ENCODE peak calls at places on chromosomes 4 and X, in six cellular contexts. One of them, this sample, is unnamed. For H3K4me1, the result is how much of the 10 kb centered on the place peaks cover.

GRCh38 chrX:79259073-79259689 is 108.0 kb downstream of the ITM2A start:
- DNase-seq in tibial nerve: no peak
- DNase-seq in IMR-90: no peak
- DNase-seq in psoas muscle: no peak
- DNase-seq in cardiac muscle cell: peak
- DNase-seq in body of pancreas: no peak
- DNase-seq in this sample: peak

GRCh38 chr4:133624744-133625143 is 475.6 kb downstream of the PCDH10 start:
- DNase-seq in body of pancreas: no peak
- DNase-seq in cardiac muscle cell: no peak
- DNase-seq in tibial nerve: no peak
- DNase-seq in psoas muscle: no peak
- DNase-seq in IMR-90: no peak
- DNase-seq in this sample: no peak

GRCh38 chr4:140388015-140388414 is 14.6 kb downstream of the SCOC start:
- DNase-seq in body of pancreas: no peak
- DNase-seq in IMR-90: no peak
- DNase-seq in tibial nerve: no peak
- DNase-seq in cardiac muscle cell: no peak
- DNase-seq in psoas muscle: no peak
- DNase-seq in this sample: no peak

GRCh38 chr4:80208606-80209005 is 11.3 kb downstream of the PRDM8 start:
- DNase-seq in psoas muscle: no peak
- DNase-seq in body of pancreas: no peak
- DNase-seq in cardiac muscle cell: no peak
- DNase-seq in IMR-90: peak
- DNase-seq in tibial nerve: no peak
- DNase-seq in this sample: no peak

GRCh38 chrX:40433160-40433559 is 147.6 kb upstream of the ATP6AP2 start:
- DNase-seq in psoas muscle: no peak
- DNase-seq in body of pancreas: no peak
- DNase-seq in IMR-90: no peak
- DNase-seq in cardiac muscle cell: no peak
- DNase-seq in tibial nerve: no peak
- DNase-seq in this sample: no peak

GRCh38 chr4:108080752-108081151 is 88.0 kb downstream of the LEF1 start:
- DNase-seq in psoas muscle: no peak
- DNase-seq in tibial nerve: no peak
- DNase-seq in body of pancreas: no peak
- DNase-seq in IMR-90: no peak
- DNase-seq in cardiac muscle cell: no peak
- DNase-seq in this sample: peak

GRCh38 chrX:102746134-102746584 is 25.6 kb downstream of the GPRASP3 start:
- DNase-seq in IMR-90: no peak
- DNase-seq in psoas muscle: peak
- DNase-seq in tibial nerve: no peak
- DNase-seq in body of pancreas: peak
- DNase-seq in cardiac muscle cell: peak
- DNase-seq in this sample: peak

GRCh38 chrX:50638123-50638522 is 167.5 kb upstream of the DGKK start:
- DNase-seq in IMR-90: no peak
- DNase-seq in body of pancreas: peak
- DNase-seq in cardiac muscle cell: peak
- DNase-seq in tibial nerve: no peak
- DNase-seq in psoas muscle: peak
- DNase-seq in this sample: no peak

GRCh38 chr4:47525154-47525819 is 40.2 kb downstream of the ATP10D start:
- DNase-seq in psoas muscle: no peak
- DNase-seq in IMR-90: peak
- DNase-seq in body of pancreas: no peak
- DNase-seq in cardiac muscle cell: peak
- DNase-seq in tibial nerve: peak
- DNase-seq in this sample: no peak

DNA sequence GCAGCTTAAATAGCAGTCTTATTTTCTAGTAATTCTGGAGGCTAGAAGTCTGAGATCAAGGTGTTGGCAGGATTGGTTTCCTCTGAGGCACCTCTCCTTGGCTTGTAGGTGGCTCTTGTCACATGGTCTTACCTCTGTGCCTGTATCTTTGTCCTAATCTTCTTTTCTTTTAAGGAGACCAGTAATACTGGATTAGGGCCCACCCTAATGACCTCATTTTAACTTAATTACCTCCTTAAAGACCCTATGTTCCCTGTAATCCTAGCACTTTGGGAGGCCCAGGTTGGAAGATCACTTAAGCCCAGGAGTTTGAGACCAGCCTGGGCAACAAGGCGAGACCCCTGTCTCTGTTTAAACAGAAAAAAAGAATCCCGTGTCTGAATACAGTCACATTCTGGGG is 38.9 kb downstream of the ARHGAP10 start:
- DNase-seq in cardiac muscle cell: no peak
- DNase-seq in IMR-90: no peak
- DNase-seq in psoas muscle: no peak
- DNase-seq in tibial nerve: no peak
- DNase-seq in body of pancreas: no peak
- DNase-seq in this sample: no peak
- H3K4me1 ChIP-seq in cardiac muscle cell: under half
- H3K4me1 ChIP-seq in IMR-90: under half
- H3K4me1 ChIP-seq in psoas muscle: half or more
- H3K4me1 ChIP-seq in tibial nerve: half or more
- H3K4me1 ChIP-seq in body of pancreas: under half
- H3K4me1 ChIP-seq in this sample: under half

GRCh38 chr4:152779513-152780266 is at the start of the genes ARFIP1 and TIGD4:
- DNase-seq in IMR-90: peak
- DNase-seq in cardiac muscle cell: peak
- DNase-seq in psoas muscle: peak
- DNase-seq in tibial nerve: peak
- DNase-seq in body of pancreas: peak
- DNase-seq in this sample: peak
- H3K4me1 ChIP-seq in IMR-90: under half
- H3K4me1 ChIP-seq in cardiac muscle cell: under half
- H3K4me1 ChIP-seq in psoas muscle: under half
- H3K4me1 ChIP-seq in tibial nerve: half or more
- H3K4me1 ChIP-seq in body of pancreas: under half
- H3K4me1 ChIP-seq in this sample: under half

GRCh38 chr4:926538-926937 is 5.6 kb downstream of the GAK start:
- DNase-seq in tibial nerve: no peak
- DNase-seq in IMR-90: no peak
- DNase-seq in cardiac muscle cell: peak
- DNase-seq in body of pancreas: peak
- DNase-seq in psoas muscle: no peak
- DNase-seq in this sample: no peak
- H3K4me1 ChIP-seq in tibial nerve: half or more
- H3K4me1 ChIP-seq in IMR-90: under half
- H3K4me1 ChIP-seq in cardiac muscle cell: under half
- H3K4me1 ChIP-seq in body of pancreas: under half
- H3K4me1 ChIP-seq in psoas muscle: under half
- H3K4me1 ChIP-seq in this sample: half or more

GRCh38 chr4:111991163-111991562 is 154.1 kb upstream of the FAM241A start:
- DNase-seq in tibial nerve: no peak
- DNase-seq in IMR-90: no peak
- DNase-seq in body of pancreas: no peak
- DNase-seq in psoas muscle: no peak
- DNase-seq in cardiac muscle cell: no peak
- DNase-seq in this sample: no peak

GRCh38 chr4:111991797-111992196 is 153.5 kb upstream of the FAM241A start:
- DNase-seq in tibial nerve: peak
- DNase-seq in body of pancreas: no peak
- DNase-seq in cardiac muscle cell: peak
- DNase-seq in psoas muscle: no peak
- DNase-seq in IMR-90: peak
- DNase-seq in this sample: no peak

GRCh38 chr4:111989817-111990216 is 155.4 kb upstream of the FAM241A start:
- DNase-seq in tibial nerve: no peak
- DNase-seq in IMR-90: no peak
- DNase-seq in body of pancreas: no peak
- DNase-seq in psoas muscle: no peak
- DNase-seq in cardiac muscle cell: no peak
- DNase-seq in this sample: no peak

GRCh38 chr4:111994392-111994791 is 150.9 kb upstream of the FAM241A start:
- DNase-seq in psoas muscle: no peak
- DNase-seq in tibial nerve: no peak
- DNase-seq in cardiac muscle cell: no peak
- DNase-seq in body of pancreas: no peak
- DNase-seq in IMR-90: no peak
- DNase-seq in this sample: no peak

GRCh38 chr4:111992604-111993151 is 152.6 kb upstream of the FAM241A start:
- DNase-seq in cardiac muscle cell: no peak
- DNase-seq in tibial nerve: no peak
- DNase-seq in IMR-90: no peak
- DNase-seq in psoas muscle: no peak
- DNase-seq in body of pancreas: no peak
- DNase-seq in this sample: no peak
- H3K4me1 ChIP-seq in cardiac muscle cell: under half
- H3K4me1 ChIP-seq in tibial nerve: under half
- H3K4me1 ChIP-seq in IMR-90: under half
- H3K4me1 ChIP-seq in psoas muscle: under half
- H3K4me1 ChIP-seq in body of pancreas: under half
- H3K4me1 ChIP-seq in this sample: under half

GRCh38 chr4:23875317-23875716 is 14.5 kb downstream of the PPARGC1A start:
- DNase-seq in IMR-90: peak
- DNase-seq in psoas muscle: no peak
- DNase-seq in tibial nerve: no peak
- DNase-seq in cardiac muscle cell: no peak
- DNase-seq in body of pancreas: no peak
- DNase-seq in this sample: no peak

GRCh38 chr4:23876418-23877089 is 13.3 kb downstream of the PPARGC1A start:
- DNase-seq in body of pancreas: no peak
- DNase-seq in psoas muscle: no peak
- DNase-seq in cardiac muscle cell: no peak
- DNase-seq in tibial nerve: no peak
- DNase-seq in IMR-90: no peak
- DNase-seq in this sample: no peak

GRCh38 chr4:23874536-23874901 is 15.3 kb downstream of the PPARGC1A start:
- DNase-seq in IMR-90: no peak
- DNase-seq in cardiac muscle cell: no peak
- DNase-seq in tibial nerve: no peak
- DNase-seq in body of pancreas: no peak
- DNase-seq in psoas muscle: no peak
- DNase-seq in this sample: no peak

GRCh38 chr4:23871420-23871819 is 18.4 kb downstream of the PPARGC1A start:
- DNase-seq in tibial nerve: no peak
- DNase-seq in body of pancreas: no peak
- DNase-seq in IMR-90: no peak
- DNase-seq in psoas muscle: no peak
- DNase-seq in cardiac muscle cell: no peak
- DNase-seq in this sample: no peak

GRCh38 chr4:23873717-23874535 is 15.9 kb downstream of the PPARGC1A start:
- DNase-seq in tibial nerve: no peak
- DNase-seq in body of pancreas: no peak
- DNase-seq in cardiac muscle cell: no peak
- DNase-seq in psoas muscle: no peak
- DNase-seq in IMR-90: no peak
- DNase-seq in this sample: no peak
- H3K4me1 ChIP-seq in tibial nerve: under half
- H3K4me1 ChIP-seq in body of pancreas: under half
- H3K4me1 ChIP-seq in cardiac muscle cell: half or more
- H3K4me1 ChIP-seq in psoas muscle: half or more
- H3K4me1 ChIP-seq in IMR-90: under half
- H3K4me1 ChIP-seq in this sample: under half

GRCh38 chrX:25018682-25019081 is 2.9 kb upstream of the ARX start:
- DNase-seq in cardiac muscle cell: no peak
- DNase-seq in body of pancreas: no peak
- DNase-seq in psoas muscle: no peak
- DNase-seq in tibial nerve: no peak
- DNase-seq in IMR-90: no peak
- DNase-seq in this sample: no peak
- H3K4me1 ChIP-seq in cardiac muscle cell: under half
- H3K4me1 ChIP-seq in body of pancreas: under half
- H3K4me1 ChIP-seq in psoas muscle: under half
- H3K4me1 ChIP-seq in tibial nerve: under half
- H3K4me1 ChIP-seq in IMR-90: under half
- H3K4me1 ChIP-seq in this sample: under half

GRCh38 chr4:4254666-4255065 is 6.6 kb upstream of the TMEM128 start:
- DNase-seq in IMR-90: no peak
- DNase-seq in cardiac muscle cell: no peak
- DNase-seq in tibial nerve: no peak
- DNase-seq in psoas muscle: no peak
- DNase-seq in body of pancreas: no peak
- DNase-seq in this sample: no peak

GRCh38 chr4:4254179-4254578 is 6.2 kb upstream of the TMEM128 start:
- DNase-seq in tibial nerve: no peak
- DNase-seq in psoas muscle: no peak
- DNase-seq in cardiac muscle cell: no peak
- DNase-seq in body of pancreas: no peak
- DNase-seq in IMR-90: no peak
- DNase-seq in this sample: no peak

GRCh38 chr4:4260185-4260751 is 12.2 kb upstream of the TMEM128 start:
- DNase-seq in tibial nerve: no peak
- DNase-seq in cardiac muscle cell: peak
- DNase-seq in body of pancreas: no peak
- DNase-seq in psoas muscle: no peak
- DNase-seq in IMR-90: peak
- DNase-seq in this sample: peak

GRCh38 chr4:4256799-4257198 is 8.8 kb upstream of the TMEM128 start:
- DNase-seq in psoas muscle: no peak
- DNase-seq in body of pancreas: no peak
- DNase-seq in cardiac muscle cell: no peak
- DNase-seq in IMR-90: no peak
- DNase-seq in tibial nerve: no peak
- DNase-seq in this sample: no peak

GRCh38 chr4:4259484-4260100 is 11.6 kb upstream of the TMEM128 start:
- DNase-seq in tibial nerve: no peak
- DNase-seq in cardiac muscle cell: no peak
- DNase-seq in IMR-90: no peak
- DNase-seq in psoas muscle: no peak
- DNase-seq in body of pancreas: no peak
- DNase-seq in this sample: no peak
- H3K4me1 ChIP-seq in tibial nerve: under half
- H3K4me1 ChIP-seq in cardiac muscle cell: under half
- H3K4me1 ChIP-seq in IMR-90: under half
- H3K4me1 ChIP-seq in psoas muscle: under half
- H3K4me1 ChIP-seq in body of pancreas: under half
- H3K4me1 ChIP-seq in this sample: under half

This sample was measured in CD4-positive, alpha-beta memory T cell.